ENCODE peak calls at places on chromosome 12, in five cellular contexts. I is AG09309, L is NT2/D1, R is ovary, B is A549. D is an unnamed sample.

GRCh38 chr12:62640910-62641448 is 174.4 kb downstream of the MON2 start:
- DNase-seq in R (no peak), I (no peak), L (no peak), B (peak), D (no peak)

GRCh38 chr12:16297521-16297920 is 20.0 kb upstream of the SLC15A5 start:
- DNase-seq in L (no peak), I (no peak), R (no peak), B (no peak), D (no peak)

GRCh38 chr12:104505095-104505819 is 48.5 kb downstream of the CHST11 start:
- DNase-seq in I (no peak), R (no peak), B (no peak), L (no peak), D (no peak)

GRCh38 chr12:33546004-33546403 is 106.4 kb upstream of the SYT10 start:
- DNase-seq in R (no peak), L (no peak), I (no peak), B (no peak), D (no peak)

GRCh38 chr12:97561321-97562230 is 99.0 kb downstream of the RMST start:
- DNase-seq in R (no peak), B (no peak), I (no peak), L (no peak), D (no peak)

GRCh38 chr12:76457818-76458217 is 101.8 kb downstream of the OSBPL8 start:
- DNase-seq in R (no peak), L (no peak), B (no peak), I (no peak), D (no peak)

GRCh38 chr12:10301103-10301502 is 6.6 kb upstream of the KLRD1 start:
- DNase-seq in L (no peak), I (no peak), B (no peak), R (no peak), D (peak)

GRCh38 chr12:10354071-10354470 is 35.8 kb downstream of the KLRK1 start:
- DNase-seq in I (no peak), R (no peak), L (no peak), B (no peak), D (no peak)

GRCh38 chr12:70290126-70290525 is 46.9 kb downstream of the CNOT2 start:
- DNase-seq in I (no peak), R (no peak), L (peak), B (no peak), D (no peak)

GRCh38 chr12:80707830-80708534 is 548 bp downstream of the MYF6 start:
- DNase-seq in B (no peak), I (no peak), L (no peak), R (no peak), D (no peak)

GRCh38 chr12:50598321-50598862 is 93.6 kb downstream of the DIP2B start:
- DNase-seq in I (no peak), B (no peak), R (no peak), L (no peak), D (no peak)
- H3K4me3 ChIP-seq in I (no peak), B (no peak), R (no peak), L (no peak), D (no peak)

GRCh38 chr12:68119250-68119649 is 40.3 kb downstream of the IFNG start:
- DNase-seq in I (no peak), R (no peak), B (no peak), L (no peak), D (no peak)

GRCh38 chr12:68121143-68121542 is 38.4 kb downstream of the IFNG start:
- DNase-seq in L (no peak), B (no peak), R (no peak), I (no peak), D (no peak)

GRCh38 chr12:68118096-68118755 is 41.3 kb downstream of the IFNG start:
- DNase-seq in L (no peak), R (no peak), B (no peak), I (no peak), D (no peak)

GRCh38 chr12:68119724-68120211 is 39.8 kb downstream of the IFNG start:
- DNase-seq in R (no peak), L (no peak), I (no peak), B (no peak), D (no peak)

GRCh38 chr12:68122236-68122920 is 37.2 kb downstream of the IFNG start:
- DNase-seq in R (no peak), L (no peak), I (no peak), B (no peak), D (peak)
- H3K4me3 ChIP-seq in R (no peak), L (no peak), I (no peak), B (no peak), D (no peak)

GRCh38 chr12:124456133-124456651 is 111.2 kb downstream of the NCOR2 start:
- DNase-seq in B (no peak), I (no peak), L (no peak), R (no peak), D (no peak)
- H3K4me3 ChIP-seq in B (no peak), I (no peak), L (no peak), R (no peak), D (no peak)

GRCh38 chr12:57837779-57838562 is 8.6 kb downstream of the CTDSP2 start:
- DNase-seq in B (no peak), R (no peak), L (no peak), I (no peak), D (peak)

GRCh38 chr12:57838594-57839302 is 7.8 kb downstream of the CTDSP2 start:
- DNase-seq in R (no peak), L (no peak), I (no peak), B (no peak), D (no peak)

GRCh38 chr12:57834086-57834876 is 12.2 kb downstream of the CTDSP2 start:
- DNase-seq in B (no peak), I (no peak), L (no peak), R (no peak), D (no peak)

GRCh38 chr12:57835366-57836288 is 10.9 kb downstream of the CTDSP2 start:
- DNase-seq in I (no peak), R (no peak), L (no peak), B (no peak), D (no peak)

GRCh38 chr12:57836442-57837375 is 9.8 kb downstream of the CTDSP2 start:
- DNase-seq in I (no peak), L (no peak), R (peak), B (no peak), D (peak)
- H3K4me3 ChIP-seq in I (no peak), L (no peak), R (peak), B (no peak), D (peak)

GRCh38 chr12:1496162-1496925 is 98.0 kb downstream of the FBXL14 start:
- DNase-seq in R (no peak), I (no peak), L (no peak), B (no peak), D (peak)
- H3K4me3 ChIP-seq in R (peak), I (peak), L (no peak), B (no peak), D (no peak)

DNA sequence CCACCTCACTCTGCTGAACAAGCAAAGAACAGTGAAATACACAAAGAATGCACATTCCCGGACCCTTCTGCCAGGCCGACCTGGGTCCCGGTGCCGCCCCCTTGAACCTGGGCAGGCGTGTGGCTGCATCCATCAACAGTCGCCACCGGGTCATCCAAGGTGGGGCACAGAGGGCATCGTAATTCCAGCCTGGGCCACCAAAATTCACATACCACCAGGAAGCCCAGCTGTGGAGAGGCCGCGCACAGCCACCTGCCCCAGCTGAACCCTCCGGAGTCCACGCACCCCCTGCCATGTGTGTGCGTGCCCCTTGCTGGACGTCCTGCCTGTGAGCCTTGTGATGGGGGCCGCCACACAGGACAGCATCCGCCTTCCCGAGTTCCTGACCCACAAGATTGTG is 85.7 kb downstream of the NOC4L start:
- DNase-seq in B (no peak), L (no peak), I (no peak), R (no peak), D (no peak)
- H3K4me3 ChIP-seq in B (no peak), L (no peak), I (no peak), R (no peak), D (no peak)